ENCODE peak calls at places on chromosomes 2 and 18, in five cellular contexts. One of them, this sample, is unnamed.

GRCh38 chr2:235234711-235235110 is 259.1 kb upstream of the AGAP1 start:
- DNase-seq in GM12878: no peak
- DNase-seq in HCT116: no peak
- DNase-seq in K562: no peak
- DNase-seq in H1: no peak
- DNase-seq in this sample: no peak

GRCh38 chr2:127423476-127423840 is 5.2 kb downstream of the PROC start:
- DNase-seq in GM12878: no peak
- DNase-seq in HCT116: no peak
- DNase-seq in K562: no peak
- DNase-seq in H1: no peak
- DNase-seq in this sample: no peak

GRCh38 chr18:76493213-76494107 is 1.6 kb downstream of the ZNF516 start:
- DNase-seq in GM12878: no peak
- DNase-seq in HCT116: no peak
- DNase-seq in K562: peak; percentile 15
- DNase-seq in H1: no peak
- DNase-seq in this sample: peak; percentile 82

GRCh38 chr2:69572640-69573039 is 70.9 kb downstream of the AAK1 start:
- DNase-seq in GM12878: no peak
- DNase-seq in HCT116: no peak
- DNase-seq in K562: no peak
- DNase-seq in H1: no peak
- DNase-seq in this sample: no peak

GRCh38 chr2:240964221-240964853 is 34.1 kb upstream of the SNED1 start:
- DNase-seq in GM12878: no peak
- DNase-seq in HCT116: no peak
- DNase-seq in K562: no peak
- DNase-seq in H1: no peak
- DNase-seq in this sample: no peak

GRCh38 chr2:109242654-109243331 is 113.8 kb downstream of the SH3RF3 start:
- DNase-seq in GM12878: no peak
- DNase-seq in HCT116: no peak
- DNase-seq in K562: no peak
- DNase-seq in H1: no peak
- DNase-seq in this sample: no peak

GRCh38 chr2:42928161-42928691 is 135.8 kb upstream of the HAAO start:
- DNase-seq in GM12878: no peak
- DNase-seq in HCT116: no peak
- DNase-seq in K562: no peak
- DNase-seq in H1: no peak
- DNase-seq in this sample: peak; percentile 77

GRCh38 chr2:190802133-190802532 is 78.5 kb upstream of the GLS start:
- DNase-seq in GM12878: no peak
- DNase-seq in HCT116: no peak
- DNase-seq in K562: no peak
- DNase-seq in H1: no peak
- DNase-seq in this sample: no peak

GRCh38 chr18:46899274-46899948 is 17.9 kb downstream of the PIAS2 start:
- DNase-seq in GM12878: no peak
- DNase-seq in HCT116: no peak
- DNase-seq in K562: no peak
- DNase-seq in H1: peak; percentile 31
- DNase-seq in this sample: no peak

GRCh38 chr18:7608798-7609197 is 41.7 kb downstream of the PTPRM start:
- DNase-seq in GM12878: no peak
- DNase-seq in HCT116: no peak
- DNase-seq in K562: no peak
- DNase-seq in H1: no peak
- DNase-seq in this sample: no peak

GRCh38 chr2:150062416-150062815 is 425.1 kb downstream of the RND3 start:
- DNase-seq in GM12878: no peak
- DNase-seq in HCT116: no peak
- DNase-seq in K562: no peak
- DNase-seq in H1: no peak
- DNase-seq in this sample: no peak

GRCh38 chr2:15271941-15272340 is 289.2 kb downstream of the NBAS start:
- DNase-seq in GM12878: no peak
- DNase-seq in HCT116: no peak
- DNase-seq in K562: no peak
- DNase-seq in H1: no peak
- DNase-seq in this sample: peak; percentile 11

GRCh38 chr18:21602302-21602592 is 1.7 kb upstream of the ESCO1 start:
- DNase-seq in GM12878: no peak
- DNase-seq in HCT116: no peak
- DNase-seq in K562: no peak
- DNase-seq in H1: no peak
- DNase-seq in this sample: no peak

GRCh38 chr18:6729247-6730091 is at the start of gene ARHGAP28:
- DNase-seq in GM12878: no peak
- DNase-seq in HCT116: no peak
- DNase-seq in K562: peak; percentile 91
- DNase-seq in H1: peak; percentile 71
- DNase-seq in this sample: no peak

GRCh38 chr18:31101148-31102019 is 837 bp downstream of the DSC2 start:
- DNase-seq in GM12878: no peak
- DNase-seq in HCT116: no peak
- DNase-seq in K562: peak; percentile 60
- DNase-seq in H1: no peak
- DNase-seq in this sample: peak; percentile 37

GRCh38 chr18:79400591-79401381 is 5.1 kb downstream of the NFATC1 start:
- DNase-seq in GM12878: peak; percentile 24
- DNase-seq in HCT116: no peak
- DNase-seq in K562: peak; percentile 70
- DNase-seq in H1: no peak
- DNase-seq in this sample: no peak

GRCh38 chr2:44134848-44135247 is 33.8 kb upstream of the PPM1B start:
- DNase-seq in GM12878: no peak
- DNase-seq in HCT116: no peak
- DNase-seq in K562: no peak
- DNase-seq in H1: no peak
- DNase-seq in this sample: no peak

GRCh38 chr2:54558188-54558975 is 102.3 kb downstream of the SPTBN1 start:
- DNase-seq in GM12878: no peak
- DNase-seq in HCT116: peak; percentile 56
- DNase-seq in K562: peak; percentile 65
- DNase-seq in H1: peak; percentile 71
- DNase-seq in this sample: peak; percentile 78

GRCh38 chr2:218898109-218898878 is 17.6 kb downstream of the WNT10A start:
- DNase-seq in GM12878: no peak
- DNase-seq in HCT116: no peak
- DNase-seq in K562: peak; percentile 76
- DNase-seq in H1: peak; percentile 68
- DNase-seq in this sample: peak; percentile 33

GRCh38 chr18:57466307-57466706 is 31.1 kb downstream of the ONECUT2 start:
- DNase-seq in GM12878: no peak
- DNase-seq in HCT116: no peak
- DNase-seq in K562: no peak
- DNase-seq in H1: no peak
- DNase-seq in this sample: peak; percentile 24

GRCh38 chr2:240466579-240467148 is 31.2 kb downstream of the GPC1 start:
- DNase-seq in GM12878: no peak
- DNase-seq in HCT116: no peak
- DNase-seq in K562: no peak
- DNase-seq in H1: no peak
- DNase-seq in this sample: no peak

GRCh38 chr2:239192975-239193374 is 207.8 kb downstream of the HDAC4 start:
- DNase-seq in GM12878: no peak
- DNase-seq in HCT116: no peak
- DNase-seq in K562: no peak
- DNase-seq in H1: no peak
- DNase-seq in this sample: no peak

GRCh38 chr2:100529176-100529575 is 33.6 kb upstream of the PDCL3 start:
- DNase-seq in GM12878: no peak
- DNase-seq in HCT116: no peak
- DNase-seq in K562: no peak
- DNase-seq in H1: no peak
- DNase-seq in this sample: no peak

GRCh38 chr2:43519711-43520221 is 76.1 kb downstream of the THADA start:
- DNase-seq in GM12878: no peak
- DNase-seq in HCT116: no peak
- DNase-seq in K562: no peak
- DNase-seq in H1: no peak
- DNase-seq in this sample: no peak

GRCh38 chr2:32977228-32977758 is 30.5 kb downstream of the LTBP1 start:
- DNase-seq in GM12878: no peak
- DNase-seq in HCT116: peak; percentile 26
- DNase-seq in K562: peak; percentile 31
- DNase-seq in H1: no peak
- DNase-seq in this sample: no peak

GRCh38 chr2:170217778-170218251 is 39.9 kb downstream of the MYO3B start:
- DNase-seq in GM12878: no peak
- DNase-seq in HCT116: no peak
- DNase-seq in K562: no peak
- DNase-seq in H1: no peak
- DNase-seq in this sample: no peak

GRCh38 chr2:239819091-239819973 is 205.8 kb downstream of the NDUFA10 start:
- DNase-seq in GM12878: no peak
- DNase-seq in HCT116: no peak
- DNase-seq in K562: no peak
- DNase-seq in H1: no peak
- DNase-seq in this sample: no peak

GRCh38 chr2:23593396-23594078 is 208.6 kb downstream of the KLHL29 start:
- DNase-seq in GM12878: no peak
- DNase-seq in HCT116: no peak
- DNase-seq in K562: no peak
- DNase-seq in H1: no peak
- DNase-seq in this sample: no peak

GRCh38 chr2:60644942-60645341 is 91.5 kb upstream of the BCL11A start:
- DNase-seq in GM12878: no peak
- DNase-seq in HCT116: no peak
- DNase-seq in K562: no peak
- DNase-seq in H1: no peak
- DNase-seq in this sample: no peak

GRCh38 chr2:237867465-237867864 is 8.0 kb downstream of the RAMP1 start:
- DNase-seq in GM12878: no peak
- DNase-seq in HCT116: no peak
- DNase-seq in K562: no peak
- DNase-seq in H1: no peak
- DNase-seq in this sample: no peak

GRCh38 chr2:241870611-241871537 is 1.3 kb downstream of the RTP5 start:
- DNase-seq in GM12878: no peak
- DNase-seq in HCT116: no peak
- DNase-seq in K562: no peak
- DNase-seq in H1: no peak
- DNase-seq in this sample: no peak

GRCh38 chr2:212337036-212337435 is 201.6 kb downstream of the ERBB4 start:
- DNase-seq in GM12878: no peak
- DNase-seq in HCT116: no peak
- DNase-seq in K562: no peak
- DNase-seq in H1: no peak
- DNase-seq in this sample: no peak

GRCh38 chr2:46269545-46270273 is 27.5 kb upstream of the EPAS1 start:
- DNase-seq in GM12878: no peak
- DNase-seq in HCT116: no peak
- DNase-seq in K562: peak; percentile 22
- DNase-seq in H1: no peak
- DNase-seq in this sample: no peak
- TF ChIP-seq SRF in GM12878: no peak
- TF ChIP-seq SRF in HCT116: no peak
- TF ChIP-seq SRF in K562: no peak
- TF ChIP-seq SRF in H1: no peak
- TF ChIP-seq SRF in this sample: no peak

GRCh38 chr2:3399829-3400228 is 20.3 kb downstream of the TRAPPC12 start:
- DNase-seq in GM12878: no peak
- DNase-seq in HCT116: no peak
- DNase-seq in K562: no peak
- DNase-seq in H1: no peak
- DNase-seq in this sample: no peak
- TF ChIP-seq SRF in GM12878: no peak
- TF ChIP-seq SRF in HCT116: no peak
- TF ChIP-seq SRF in K562: no peak
- TF ChIP-seq SRF in H1: no peak
- TF ChIP-seq SRF in this sample: no peak

DNA sequence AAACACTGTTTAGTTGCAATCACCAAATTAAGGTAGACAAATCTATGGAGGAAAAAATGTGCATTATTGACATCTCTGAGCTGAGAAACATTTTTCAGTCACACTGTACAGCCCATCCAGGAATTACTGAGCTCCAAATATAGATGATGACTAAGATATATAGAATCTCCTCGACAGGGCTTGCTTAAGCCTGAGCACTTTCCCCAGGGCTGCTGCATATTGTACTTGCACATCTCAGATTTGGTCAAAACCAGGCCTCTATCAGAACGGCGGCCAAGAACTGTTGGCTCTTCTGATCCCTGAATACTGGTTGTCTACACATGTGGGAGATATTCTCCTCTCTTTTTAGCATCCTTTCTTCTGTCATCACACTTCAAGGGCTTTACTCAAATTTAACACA is 201.5 kb upstream of the SLC35G4 start:
- DNase-seq in GM12878: no peak
- DNase-seq in HCT116: no peak
- DNase-seq in K562: no peak
- DNase-seq in H1: no peak
- DNase-seq in this sample: no peak
- TF ChIP-seq SRF in GM12878: no peak
- TF ChIP-seq SRF in HCT116: no peak
- TF ChIP-seq SRF in K562: no peak
- TF ChIP-seq SRF in H1: no peak
- TF ChIP-seq SRF in this sample: no peak

GRCh38 chr2:62197609-62198236 is 1.8 kb downstream of the B3GNT2 start:
- DNase-seq in GM12878: no peak
- DNase-seq in HCT116: no peak
- DNase-seq in K562: no peak
- DNase-seq in H1: no peak
- DNase-seq in this sample: no peak

GRCh38 chr2:62195421-62196277 is at the start of gene B3GNT2:
- DNase-seq in GM12878: no peak
- DNase-seq in HCT116: peak; percentile 19
- DNase-seq in K562: peak; percentile 95
- DNase-seq in H1: peak; percentile 36
- DNase-seq in this sample: peak; percentile 56

GRCh38 chr2:62194558-62195420 is 1.1 kb upstream of the B3GNT2 start:
- DNase-seq in GM12878: no peak
- DNase-seq in HCT116: no peak
- DNase-seq in K562: no peak
- DNase-seq in H1: no peak
- DNase-seq in this sample: peak; percentile 37

GRCh38 chr2:62197017-62197586 is 1.2 kb downstream of the B3GNT2 start:
- DNase-seq in GM12878: no peak
- DNase-seq in HCT116: no peak
- DNase-seq in K562: peak; percentile 51
- DNase-seq in H1: no peak
- DNase-seq in this sample: peak; percentile 43

DNA sequence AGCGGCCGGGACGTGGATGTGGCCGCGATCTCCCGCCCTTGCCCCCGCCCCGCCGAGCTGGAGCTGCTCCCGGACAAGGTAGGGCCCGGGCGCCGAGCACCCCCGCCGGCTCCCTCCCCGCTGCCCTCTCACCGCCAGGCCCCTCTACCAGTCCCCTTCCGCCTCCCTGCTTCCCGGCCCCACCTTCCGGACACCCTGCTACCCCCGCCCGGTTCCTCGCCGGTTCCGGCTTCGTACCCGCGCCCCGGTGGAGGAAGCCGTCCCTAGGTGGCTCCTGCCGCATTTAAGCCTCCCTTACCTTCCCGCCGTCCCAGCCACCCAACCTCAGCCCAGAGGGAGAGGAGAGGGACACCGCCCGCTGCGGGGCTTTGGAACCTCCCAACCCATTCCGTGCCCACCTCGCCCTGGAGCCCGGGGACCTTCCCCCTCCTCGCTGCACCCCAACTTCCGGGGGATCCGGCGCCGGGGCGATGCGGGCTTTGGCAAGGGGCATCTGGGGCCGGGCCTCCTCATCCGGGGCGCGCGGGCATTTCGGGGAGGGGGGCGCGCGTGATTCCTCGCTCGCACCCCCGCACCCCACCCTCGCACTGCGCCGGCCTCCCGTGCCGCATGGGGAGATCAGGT is 475 bp downstream of the B3GNT2 start:
- DNase-seq in GM12878: no peak
- DNase-seq in HCT116: no peak
- DNase-seq in K562: peak; percentile 82
- DNase-seq in H1: no peak
- DNase-seq in this sample: peak; percentile 45
- TF ChIP-seq SRF in GM12878: no peak
- TF ChIP-seq SRF in HCT116: no peak
- TF ChIP-seq SRF in K562: no peak
- TF ChIP-seq SRF in H1: no peak
- TF ChIP-seq SRF in this sample: no peak